ENCODE peak calls at places on chromosomes 5 and 9, in nine cellular contexts. V, S, A, O, U, D, C, B and E are unnamed samples.

GRCh38 chr9:25891534-25891933 is 213.3 kb upstream of the TUSC1 start:
- DNase-seq in A (no peak), U (no peak), S (peak), O (no peak), C (no peak), B (no peak), V (no peak), D (no peak), E (no peak)

GRCh38 chr9:89755835-89756234 is 151.0 kb downstream of the GADD45G start:
- DNase-seq in B (no peak), O (no peak), V (no peak), D (peak), A (no peak), C (no peak), S (no peak), U (peak), E (no peak)

GRCh38 chr9:37679649-37680402 is 29.1 kb downstream of the FRMPD1 start:
- DNase-seq in B (no peak), C (no peak), V (no peak), O (no peak), A (no peak), D (no peak), U (no peak), S (no peak), E (no peak)

GRCh38 chr5:124735169-124735858 is 11.1 kb downstream of the ZNF608 start:
- DNase-seq in U (no peak), S (no peak), B (peak), O (peak), C (no peak), D (no peak), A (peak), V (no peak), E (no peak)

GRCh38 chr5:175696139-175696854 is 38.4 kb downstream of the HRH2 start:
- DNase-seq in U (no peak), S (no peak), A (peak), V (peak), B (peak), D (peak), O (peak), C (peak), E (no peak)

GRCh38 chr9:4883326-4883873 is 90.7 kb downstream of the RCL1 start:
- DNase-seq in B (no peak), O (no peak), V (no peak), S (no peak), C (no peak), A (no peak), U (no peak), D (no peak), E (no peak)

GRCh38 chr5:447501-447900 is 4.5 kb downstream of the EXOC3 start:
- DNase-seq in S (no peak), O (no peak), V (no peak), B (peak), C (no peak), A (no peak), U (no peak), D (peak), E (no peak)

GRCh38 chr9:134293031-134293521 is 33.2 kb upstream of the RXRA start:
- DNase-seq in S (no peak), U (no peak), B (peak), A (no peak), D (no peak), C (no peak), V (no peak), O (peak), E (no peak)

GRCh38 chr5:39863926-39864572 is 439.3 kb upstream of the DAB2 start:
- DNase-seq in D (no peak), S (no peak), V (no peak), O (no peak), B (no peak), A (no peak), C (no peak), U (no peak), E (no peak)

GRCh38 chr9:133509179-133510083 is 15.3 kb downstream of the MYMK start:
- DNase-seq in V (no peak), A (peak), O (peak), S (peak), C (no peak), B (peak), U (no peak), D (no peak), E (no peak)

GRCh38 chr9:133818444-133818843 is 80.3 kb upstream of the SARDH start:
- DNase-seq in S (no peak), V (no peak), U (peak), A (peak), D (no peak), B (no peak), O (peak), C (no peak), E (no peak)

GRCh38 chr5:39780341-39780740 is 355.6 kb upstream of the DAB2 start:
- DNase-seq in U (peak), A (no peak), O (no peak), V (no peak), B (no peak), D (no peak), C (no peak), S (no peak), E (no peak)

GRCh38 chr9:99345936-99346335 is 123.9 kb downstream of the SEC61B start:
- DNase-seq in U (peak), B (no peak), C (no peak), V (no peak), A (no peak), O (no peak), D (no peak), S (no peak), E (no peak)

GRCh38 chr5:36252722-36253340 is 11.1 kb upstream of the NADK2 start:
- DNase-seq in U (no peak), A (no peak), S (no peak), B (no peak), D (no peak), O (no peak), V (no peak), C (no peak), E (peak)

GRCh38 chr9:90969021-90969675 is 167.5 kb downstream of the SYK start:
- DNase-seq in S (no peak), U (no peak), V (no peak), D (no peak), B (no peak), O (no peak), A (no peak), C (no peak), E (peak)

GRCh38 chr5:76524872-76525271 is 98.3 kb downstream of the F2RL2 start:
- DNase-seq in C (no peak), A (no peak), B (no peak), O (no peak), V (no peak), U (no peak), D (no peak), S (no peak), E (no peak)

GRCh38 chr9:87588339-87588738 is 90.7 kb downstream of the DAPK1 start:
- DNase-seq in V (no peak), O (no peak), B (no peak), S (no peak), U (no peak), C (no peak), D (no peak), A (no peak), E (no peak)

GRCh38 chr5:915946-916345 is 23.3 kb downstream of the TRIP13 start:
- DNase-seq in B (no peak), A (no peak), D (no peak), V (no peak), U (no peak), C (no peak), O (no peak), S (no peak), E (no peak)

GRCh38 chr5:6302684-6303083 is 75.7 kb downstream of the MED10 start:
- DNase-seq in U (no peak), A (no peak), V (no peak), D (no peak), B (no peak), C (no peak), O (no peak), S (no peak), E (no peak)

GRCh38 chr5:2752875-2753435 is 1.5 kb upstream of the IRX2 start:
- DNase-seq in A (no peak), B (no peak), U (no peak), S (no peak), D (no peak), O (no peak), C (no peak), V (no peak), E (no peak)

GRCh38 chr5:171226096-171226495 is 83.0 kb upstream of the TLX3 start:
- DNase-seq in B (no peak), U (peak), V (no peak), O (no peak), A (no peak), D (no peak), S (no peak), C (no peak), E (no peak)

GRCh38 chr5:38650540-38651275 is 94.3 kb upstream of the LIFR start:
- DNase-seq in U (peak), V (no peak), C (no peak), D (no peak), B (no peak), A (no peak), O (no peak), S (no peak), E (no peak)

GRCh38 chr5:1479581-1480188 is 34.4 kb upstream of the SLC6A3 start:
- DNase-seq in O (peak), S (no peak), D (no peak), U (peak), A (peak), V (peak), B (peak), C (peak), E (no peak)

GRCh38 chr5:81601912-81602311 is 149.0 kb downstream of the SSBP2 start:
- DNase-seq in C (no peak), V (no peak), B (no peak), U (peak), D (no peak), O (no peak), A (no peak), S (no peak), E (no peak)

GRCh38 chr9:134396258-134396742 is 70.0 kb downstream of the RXRA start:
- DNase-seq in V (no peak), C (no peak), B (no peak), U (no peak), A (peak), O (no peak), S (no peak), D (no peak), E (no peak)

GRCh38 chr5:39055760-39056393 is 18.3 kb downstream of the RICTOR start:
- DNase-seq in A (no peak), C (no peak), B (no peak), V (no peak), O (no peak), D (no peak), S (no peak), U (no peak), E (no peak)

GRCh38 chr9:70303268-70303667 is 44.5 kb downstream of the SMC5 start:
- DNase-seq in U (peak), O (no peak), V (no peak), B (no peak), C (no peak), D (no peak), S (no peak), A (no peak), E (no peak)

DNA sequence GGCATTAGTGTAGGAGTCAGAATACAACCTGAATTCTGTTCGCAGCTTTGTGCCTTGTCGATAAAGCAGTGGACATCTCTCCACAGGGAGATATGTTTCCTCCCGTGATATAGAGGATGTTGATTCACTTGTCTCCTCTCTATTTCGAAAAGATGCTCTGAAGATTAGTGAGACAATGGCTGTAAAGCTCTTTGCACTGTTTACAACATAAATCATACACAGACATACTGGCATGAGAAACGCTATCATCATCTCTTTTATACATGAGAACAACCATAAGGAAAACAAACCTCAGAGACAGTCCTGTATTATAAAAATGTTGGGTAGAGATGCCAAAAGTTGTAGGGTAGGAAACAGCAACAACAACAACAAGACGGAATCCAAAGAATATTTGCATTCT is 507.4 kb downstream of the RAB3C start:
- DNase-seq in U (no peak), B (no peak), C (no peak), D (no peak), S (no peak), A (no peak), O (no peak), V (no peak), E (no peak)
- H3K27ac ChIP-seq in U (no peak), B (no peak), C (no peak), D (no peak), S (no peak), A (peak), O (no peak), V (no peak), E (no peak)

GRCh38 chr9:96603305-96604004 is 16.2 kb downstream of the CDC14B start:
- DNase-seq in V (no peak), O (no peak), B (no peak), C (no peak), A (no peak), U (peak), D (no peak), S (no peak), E (no peak)
- H3K27ac ChIP-seq in V (no peak), O (peak), B (peak), C (peak), A (peak), U (no peak), D (peak), S (peak), E (no peak)

GRCh38 chr9:128246471-128246870 is 29.3 kb downstream of the GOLGA2 start:
- DNase-seq in U (no peak), A (no peak), C (no peak), O (no peak), V (no peak), B (no peak), S (no peak), D (no peak), E (no peak)
- H3K27ac ChIP-seq in U (peak), A (no peak), C (peak), O (no peak), V (no peak), B (peak), S (no peak), D (peak), E (no peak)

GRCh38 chr9:93258419-93258817 is 74.5 kb downstream of the WNK2 start:
- DNase-seq in B (no peak), O (no peak), D (no peak), V (no peak), S (no peak), A (no peak), U (no peak), C (no peak), E (no peak)

GRCh38 chr9:93257808-93258331 is 73.9 kb downstream of the WNK2 start:
- DNase-seq in S (no peak), A (no peak), V (no peak), U (no peak), B (no peak), C (peak), O (no peak), D (no peak), E (no peak)

GRCh38 chr9:93255994-93256877 is 72.3 kb downstream of the WNK2 start:
- DNase-seq in U (no peak), S (no peak), D (no peak), C (no peak), V (no peak), B (no peak), A (peak), O (no peak), E (no peak)

GRCh38 chr9:93258818-93259489 is 75.0 kb downstream of the WNK2 start:
- DNase-seq in O (peak), A (peak), B (no peak), U (no peak), D (no peak), C (peak), V (no peak), S (no peak), E (no peak)

GRCh38 chr9:93256878-93257807 is 73.2 kb downstream of the WNK2 start:
- DNase-seq in V (no peak), D (no peak), B (no peak), S (no peak), U (no peak), O (no peak), C (peak), A (peak), E (no peak)
- H3K27ac ChIP-seq in V (no peak), D (no peak), B (no peak), S (no peak), U (no peak), O (no peak), C (no peak), A (no peak), E (no peak)

GRCh38 chr5:126921471-126922091 is 108.8 kb downstream of the MARCHF3 start:
- DNase-seq in A (no peak), C (no peak), B (no peak), S (no peak), V (no peak), O (no peak), D (no peak), U (no peak), E (no peak)
- H3K27ac ChIP-seq in A (no peak), C (no peak), B (no peak), S (no peak), V (no peak), O (no peak), D (peak), U (no peak), E (no peak)

DNA sequence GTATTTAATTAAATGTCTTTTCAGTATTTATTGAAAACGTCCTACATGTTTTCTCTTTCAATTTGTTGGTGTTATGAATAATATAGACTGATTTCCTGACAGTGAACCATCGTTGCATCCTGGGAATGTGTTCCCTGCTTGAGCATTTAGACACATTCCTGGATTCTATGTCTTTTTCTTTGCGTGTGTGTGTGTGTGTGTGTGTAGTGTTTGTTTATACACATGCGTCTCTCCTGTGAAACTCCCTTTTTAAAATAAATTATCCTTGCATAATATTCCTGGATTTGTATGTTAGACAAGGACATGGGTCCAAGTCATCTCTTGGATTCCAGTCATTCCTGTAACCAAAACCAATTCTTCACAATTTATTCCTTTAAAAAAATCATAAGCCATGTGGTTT is 153.4 kb downstream of the HSPA4 start:
- DNase-seq in S (no peak), A (no peak), D (no peak), V (no peak), C (no peak), B (no peak), U (peak), O (no peak), E (no peak)
- H3K27ac ChIP-seq in S (no peak), A (no peak), D (no peak), V (no peak), C (no peak), B (no peak), U (no peak), O (no peak), E (no peak)

GRCh38 chr9:125651907-125652306 is 55.1 kb downstream of the MAPKAP1 start:
- DNase-seq in D (no peak), B (no peak), S (no peak), C (no peak), O (no peak), V (no peak), U (no peak), A (no peak), E (no peak)

GRCh38 chr9:125649315-125649714 is 57.7 kb downstream of the MAPKAP1 start:
- DNase-seq in B (no peak), C (no peak), U (peak), V (no peak), D (no peak), O (peak), A (no peak), S (no peak), E (no peak)

GRCh38 chr9:125648294-125648693 is 58.7 kb downstream of the MAPKAP1 start:
- DNase-seq in D (no peak), U (no peak), A (no peak), S (no peak), V (no peak), C (no peak), B (no peak), O (no peak), E (no peak)

GRCh38 chr9:125649826-125650225 is 57.2 kb downstream of the MAPKAP1 start:
- DNase-seq in S (no peak), O (no peak), U (no peak), V (no peak), A (no peak), B (no peak), D (no peak), C (no peak), E (no peak)

GRCh38 chr9:125650271-125650737 is 56.7 kb downstream of the MAPKAP1 start:
- DNase-seq in V (no peak), B (no peak), A (no peak), D (no peak), O (no peak), U (peak), S (no peak), C (no peak), E (no peak)
- H3K27ac ChIP-seq in V (no peak), B (no peak), A (no peak), D (no peak), O (peak), U (peak), S (no peak), C (no peak), E (no peak)